ENCODE peak calls at places on chromosomes 1 and 21, in six cellular contexts. One of them, this sample, is unnamed.

GRCh38 chr1:3906672-3907020 is 6.6 kb upstream of the C1orf174 start:
- DNase-seq in AG08395: no peak
- DNase-seq in NCI-H1417: no peak
- DNase-seq in suprapubic skin: no peak
- DNase-seq in lung microvascular endothelial cell: no peak
- DNase-seq in pons: no peak
- DNase-seq in this sample: no peak

GRCh38 chr1:77978293-77978968 is 441 bp downstream of the FUBP1 start:
- DNase-seq in AG08395: no peak
- DNase-seq in suprapubic skin: no peak
- DNase-seq in NCI-H1417: peak
- DNase-seq in lung microvascular endothelial cell: peak
- DNase-seq in pons: peak
- DNase-seq in this sample: peak

GRCh38 chr1:84407524-84408318 is 9.4 kb downstream of the DNASE2B start:
- DNase-seq in lung microvascular endothelial cell: peak
- DNase-seq in suprapubic skin: no peak
- DNase-seq in pons: no peak
- DNase-seq in AG08395: no peak
- DNase-seq in NCI-H1417: no peak
- DNase-seq in this sample: no peak

GRCh38 chr1:10691740-10692125 is 104.7 kb downstream of the CASZ1 start:
- DNase-seq in AG08395: peak
- DNase-seq in NCI-H1417: no peak
- DNase-seq in pons: no peak
- DNase-seq in suprapubic skin: no peak
- DNase-seq in lung microvascular endothelial cell: no peak
- DNase-seq in this sample: no peak

GRCh38 chr1:1080122-1080753 is 6.1 kb upstream of the RNF223 start:
- DNase-seq in lung microvascular endothelial cell: no peak
- DNase-seq in suprapubic skin: no peak
- DNase-seq in NCI-H1417: peak
- DNase-seq in AG08395: peak
- DNase-seq in pons: no peak
- DNase-seq in this sample: no peak

GRCh38 chr1:22806584-22806983 is 95.9 kb downstream of the EPHB2 start:
- DNase-seq in NCI-H1417: no peak
- DNase-seq in pons: peak
- DNase-seq in suprapubic skin: no peak
- DNase-seq in AG08395: no peak
- DNase-seq in lung microvascular endothelial cell: no peak
- DNase-seq in this sample: no peak

GRCh38 chr1:184210048-184210447 is 158.5 kb downstream of the TSEN15 start:
- DNase-seq in AG08395: peak
- DNase-seq in lung microvascular endothelial cell: no peak
- DNase-seq in suprapubic skin: no peak
- DNase-seq in NCI-H1417: no peak
- DNase-seq in pons: no peak
- DNase-seq in this sample: no peak

GRCh38 chr1:232282541-232282940 is 347.4 kb downstream of the SIPA1L2 start:
- DNase-seq in AG08395: no peak
- DNase-seq in lung microvascular endothelial cell: no peak
- DNase-seq in suprapubic skin: no peak
- DNase-seq in NCI-H1417: no peak
- DNase-seq in pons: no peak
- DNase-seq in this sample: no peak

GRCh38 chr1:21297975-21298374 is 7.7 kb upstream of the ECE1 start:
- DNase-seq in suprapubic skin: no peak
- DNase-seq in pons: no peak
- DNase-seq in lung microvascular endothelial cell: no peak
- DNase-seq in NCI-H1417: no peak
- DNase-seq in AG08395: no peak
- DNase-seq in this sample: no peak

GRCh38 chr1:53585116-53585515 is 125.9 kb downstream of the DMRTB1 start:
- DNase-seq in suprapubic skin: peak
- DNase-seq in lung microvascular endothelial cell: peak
- DNase-seq in AG08395: no peak
- DNase-seq in NCI-H1417: no peak
- DNase-seq in pons: no peak
- DNase-seq in this sample: no peak

GRCh38 chr21:38879912-38880577 is 74.3 kb downstream of the ETS2 start:
- DNase-seq in AG08395: no peak
- DNase-seq in lung microvascular endothelial cell: no peak
- DNase-seq in pons: no peak
- DNase-seq in NCI-H1417: no peak
- DNase-seq in suprapubic skin: no peak
- DNase-seq in this sample: no peak

GRCh38 chr1:182996816-182997215 is 26.4 kb upstream of the LAMC1 start:
- DNase-seq in lung microvascular endothelial cell: no peak
- DNase-seq in NCI-H1417: no peak
- DNase-seq in pons: no peak
- DNase-seq in suprapubic skin: no peak
- DNase-seq in AG08395: no peak
- DNase-seq in this sample: no peak

GRCh38 chr1:155003766-155004351 is 1.3 kb downstream of the ZBTB7B start:
- DNase-seq in lung microvascular endothelial cell: peak
- DNase-seq in NCI-H1417: no peak
- DNase-seq in suprapubic skin: no peak
- DNase-seq in pons: peak
- DNase-seq in AG08395: peak
- DNase-seq in this sample: no peak

GRCh38 chr1:84174051-84174556 is 30.0 kb downstream of the PRKACB start:
- DNase-seq in AG08395: peak
- DNase-seq in NCI-H1417: no peak
- DNase-seq in pons: peak
- DNase-seq in lung microvascular endothelial cell: peak
- DNase-seq in suprapubic skin: no peak
- DNase-seq in this sample: peak

GRCh38 chr1:84077476-84078107 is 66.5 kb upstream of the PRKACB start:
- DNase-seq in lung microvascular endothelial cell: peak
- DNase-seq in AG08395: peak
- DNase-seq in pons: peak
- DNase-seq in NCI-H1417: peak
- DNase-seq in suprapubic skin: peak
- DNase-seq in this sample: no peak

GRCh38 chr1:32100359-32100758 is 7.5 kb upstream of the KPNA6 start:
- DNase-seq in NCI-H1417: no peak
- DNase-seq in suprapubic skin: no peak
- DNase-seq in AG08395: no peak
- DNase-seq in lung microvascular endothelial cell: no peak
- DNase-seq in pons: no peak
- DNase-seq in this sample: no peak

GRCh38 chr1:220884981-220885918 is 6.0 kb downstream of the HLX start:
- DNase-seq in lung microvascular endothelial cell: no peak
- DNase-seq in suprapubic skin: no peak
- DNase-seq in NCI-H1417: no peak
- DNase-seq in pons: no peak
- DNase-seq in AG08395: no peak
- DNase-seq in this sample: no peak

GRCh38 chr1:88800382-88801051 is 90.8 kb downstream of the GTF2B start:
- DNase-seq in AG08395: peak
- DNase-seq in pons: peak
- DNase-seq in lung microvascular endothelial cell: peak
- DNase-seq in NCI-H1417: peak
- DNase-seq in suprapubic skin: no peak
- DNase-seq in this sample: peak

GRCh38 chr1:211606914-211607751 is 28.2 kb upstream of the SLC30A1 start:
- DNase-seq in AG08395: no peak
- DNase-seq in NCI-H1417: no peak
- DNase-seq in pons: peak
- DNase-seq in suprapubic skin: no peak
- DNase-seq in lung microvascular endothelial cell: peak
- DNase-seq in this sample: no peak

GRCh38 chr1:209168204-209168603 is 415.3 kb upstream of the CAMK1G start:
- DNase-seq in lung microvascular endothelial cell: peak
- DNase-seq in pons: no peak
- DNase-seq in NCI-H1417: no peak
- DNase-seq in suprapubic skin: no peak
- DNase-seq in AG08395: peak
- DNase-seq in this sample: no peak

GRCh38 chr1:93758842-93759515 is 77.3 kb upstream of the BCAR3 start:
- DNase-seq in lung microvascular endothelial cell: peak
- DNase-seq in pons: no peak
- DNase-seq in AG08395: no peak
- DNase-seq in suprapubic skin: no peak
- DNase-seq in NCI-H1417: no peak
- DNase-seq in this sample: no peak

GRCh38 chr1:21921100-21921875 is 15.8 kb downstream of the HSPG2 start:
- DNase-seq in suprapubic skin: no peak
- DNase-seq in NCI-H1417: no peak
- DNase-seq in pons: no peak
- DNase-seq in AG08395: no peak
- DNase-seq in lung microvascular endothelial cell: peak
- DNase-seq in this sample: no peak

GRCh38 chr1:110229348-110230001 is 19.4 kb downstream of the KCNC4 start:
- DNase-seq in NCI-H1417: no peak
- DNase-seq in pons: no peak
- DNase-seq in lung microvascular endothelial cell: no peak
- DNase-seq in AG08395: no peak
- DNase-seq in suprapubic skin: no peak
- DNase-seq in this sample: no peak

GRCh38 chr1:38076038-38076437 is 29.4 kb upstream of the POU3F1 start:
- DNase-seq in NCI-H1417: no peak
- DNase-seq in suprapubic skin: no peak
- DNase-seq in pons: no peak
- DNase-seq in lung microvascular endothelial cell: peak
- DNase-seq in AG08395: no peak
- DNase-seq in this sample: no peak

This sample was measured in Panc1.